ENCODE peak calls at places on chromosome 14, in nine cellular contexts. L is CD8-positive, alpha-beta memory T cell; Y is right atrium auricular region; E is thyroid gland; Z is suprapubic skin; D is sigmoid colon; K is CD4-positive, CD25-positive, alpha-beta regulatory T cell; G is DND-41; S is neural progenitor cell. X is an unnamed sample.

GRCh38 chr14:29724991-29725390 is 202.7 kb downstream of the PRKD1 start:
- DNase-seq in L (no peak), Y (no peak), E (no peak), Z (no peak), D (no peak), K (no peak), G (no peak), S (peak; percentile 50), X (no peak)

GRCh38 chr14:65268594-65268993 is 143.9 kb upstream of the FUT8 start:
- DNase-seq in L (no peak), Y (no peak), E (no peak), Z (no peak), D (no peak), K (no peak), G (no peak), S (no peak), X (no peak)

GRCh38 chr14:22106700-22107697 is 433.4 kb upstream of the OR4E1 start:
- DNase-seq in L (no peak), Y (no peak), E (no peak), Z (no peak), D (no peak), K (no peak), G (no peak), S (no peak), X (no peak)

GRCh38 chr14:23633160-23633701 is 2.9 kb upstream of the DHRS2 start:
- DNase-seq in L (no peak), Y (no peak), E (no peak), Z (no peak), D (no peak), K (no peak), G (no peak), S (peak; percentile 11), X (no peak)

GRCh38 chr14:33618361-33619095 is 332.3 kb downstream of the EGLN3 start:
- DNase-seq in L (no peak), Y (no peak), E (no peak), Z (no peak), D (no peak), K (no peak), G (no peak), S (no peak), X (no peak)

GRCh38 chr14:64755661-64756265 is 51.5 kb downstream of the PLEKHG3 start:
- DNase-seq in L (peak; percentile 78), Y (no peak), E (no peak), Z (no peak), D (no peak), K (peak; percentile 52), G (peak; percentile 16), S (no peak), X (peak; percentile 40)

GRCh38 chr14:22918519-22918808 is 485 bp downstream of the RBM23 start:
- DNase-seq in L (no peak), Y (no peak), E (no peak), Z (peak; percentile 70), D (no peak), K (no peak), G (no peak), S (no peak), X (no peak)

GRCh38 chr14:96203116-96203515 is 1.5 kb upstream of the BDKRB2 start:
- DNase-seq in L (no peak), Y (no peak), E (no peak), Z (no peak), D (no peak), K (no peak), G (no peak), S (no peak), X (no peak)

GRCh38 chr14:36271939-36272907 is 48.2 kb downstream of the MBIP start:
- DNase-seq in L (no peak), Y (no peak), E (peak; percentile 57), Z (no peak), D (no peak), K (no peak), G (no peak), S (no peak), X (no peak)

GRCh38 chr14:74507796-74508195 is 14.2 kb downstream of the ISCA2 start:
- DNase-seq in L (no peak), Y (no peak), E (peak; percentile 41), Z (no peak), D (peak; percentile 36), K (no peak), G (no peak), S (no peak), X (no peak)

GRCh38 chr14:98907271-98907670 is 364.7 kb downstream of the BCL11B start:
- DNase-seq in L (no peak), Y (no peak), E (no peak), Z (no peak), D (no peak), K (no peak), G (no peak), S (no peak), X (no peak)

GRCh38 chr14:98903371-98903770 is 368.6 kb downstream of the BCL11B start:
- DNase-seq in L (no peak), Y (no peak), E (peak; percentile 22), Z (no peak), D (no peak), K (no peak), G (no peak), S (no peak), X (no peak)

GRCh38 chr14:98904677-98905076 is 367.3 kb downstream of the BCL11B start:
- DNase-seq in L (no peak), Y (no peak), E (no peak), Z (no peak), D (no peak), K (no peak), G (no peak), S (no peak), X (no peak)

GRCh38 chr14:98907981-98908544 is 363.9 kb downstream of the BCL11B start:
- DNase-seq in L (no peak), Y (no peak), E (no peak), Z (no peak), D (no peak), K (no peak), G (no peak), S (peak; percentile 24), X (no peak)

DNA sequence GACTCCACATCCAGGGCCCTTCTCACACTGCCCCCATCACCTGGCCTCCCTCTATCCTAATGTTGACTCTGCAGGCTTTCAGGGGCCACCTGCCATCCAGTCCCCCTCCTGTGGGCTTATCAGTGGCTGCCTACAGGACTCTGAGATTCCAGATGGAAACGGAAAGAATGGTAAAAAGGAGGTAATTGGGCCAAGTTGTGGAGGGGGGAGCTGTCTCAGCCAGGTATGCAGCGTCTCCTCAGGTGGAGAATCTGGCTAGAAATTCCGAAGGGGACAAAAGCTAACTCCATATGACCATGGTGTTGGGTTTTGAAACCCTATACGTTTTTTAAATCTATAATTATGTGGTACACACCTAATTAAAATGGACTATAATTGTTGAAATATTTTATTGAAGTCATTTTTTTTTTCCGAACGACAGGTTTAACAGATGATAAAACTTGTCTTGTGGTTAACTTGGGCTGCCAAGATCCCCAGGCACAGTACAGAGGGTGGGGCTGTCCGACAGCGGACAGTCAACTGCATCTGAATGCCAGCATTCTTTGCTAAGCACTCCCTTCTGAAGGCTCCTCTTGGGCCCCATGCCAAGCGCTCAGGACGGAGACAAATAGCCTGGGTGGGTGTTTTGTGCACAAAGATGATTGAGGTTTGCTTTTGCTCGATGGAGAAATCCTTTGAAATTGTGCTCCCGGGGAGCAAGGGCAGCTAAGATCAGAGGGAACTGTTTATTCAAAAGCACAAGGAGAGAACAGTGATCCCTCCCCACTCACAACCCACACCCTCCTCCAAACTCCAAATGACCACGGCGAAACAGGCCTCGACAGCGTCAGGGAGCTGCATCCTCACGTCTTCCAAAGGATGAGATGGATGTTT is 365.6 kb downstream of the BCL11B start:
- DNase-seq in L (no peak), Y (no peak), E (peak; percentile 73), Z (peak; percentile 81), D (no peak), K (no peak), G (no peak), S (peak; percentile 33), X (no peak)
- H3K4me1 ChIP-seq in L (no peaks in the 10 kb centered on the region), Y (no peaks in the 10 kb centered on the region), E (peaks cover 10% of the 10 kb centered on the region), Z (peaks cover 51% of the 10 kb centered on the region), D (peaks cover 8% of the 10 kb centered on the region), K (no peaks in the 10 kb centered on the region), G (peaks cover 5% of the 10 kb centered on the region), S (peaks cover 24% of the 10 kb centered on the region), X (no peaks in the 10 kb centered on the region)

DNA sequence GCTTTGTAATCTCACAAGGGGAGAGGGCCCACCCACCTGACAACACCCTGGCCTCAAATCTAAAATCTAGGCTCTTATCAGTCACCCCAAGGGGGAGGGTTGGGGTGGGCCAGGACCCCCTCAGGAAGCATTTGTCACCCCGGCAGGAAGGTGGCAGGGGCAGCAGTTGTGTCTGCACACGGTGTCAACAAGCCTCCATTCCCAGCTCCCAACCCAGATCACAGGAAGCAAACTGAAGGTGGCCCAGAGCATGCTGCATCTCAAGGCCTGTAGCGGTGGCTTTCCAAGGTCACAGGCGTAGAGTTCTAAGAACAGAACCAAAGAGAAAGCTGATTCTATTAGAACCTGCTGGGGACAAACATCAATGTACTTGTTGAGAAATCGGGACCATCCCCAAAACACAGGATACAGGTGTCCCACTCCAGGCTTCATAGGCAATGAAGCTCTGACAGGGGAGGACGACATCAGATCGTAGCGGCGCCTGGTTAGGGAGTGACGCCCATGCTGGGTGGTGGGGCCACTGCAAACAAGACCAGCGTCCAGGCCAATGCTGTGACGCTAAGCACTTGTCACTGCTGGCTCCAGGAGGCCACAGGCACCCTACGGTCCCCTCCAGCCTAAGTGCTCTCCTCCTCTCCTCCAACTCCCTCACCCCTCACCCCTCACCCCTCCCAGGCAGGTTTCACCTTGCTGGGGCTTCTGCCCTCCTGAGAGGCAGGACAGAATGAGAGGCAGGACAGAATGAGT is 52.9 kb downstream of the CCDC88C start:
- DNase-seq in L (no peak), Y (no peak), E (no peak), Z (no peak), D (no peak), K (no peak), G (no peak), S (no peak), X (no peak)
- H3K27ac ChIP-seq in L (no peak overlapping the region), Y (no peak overlapping the region), E (no peak overlapping the region), Z (no peak overlapping the region), D (no peak overlapping the region), K (peak overlapping the region; percentile 92), G (peak overlapping the region; percentile 28), S (no peak overlapping the region), X (no peak overlapping the region)

DNA sequence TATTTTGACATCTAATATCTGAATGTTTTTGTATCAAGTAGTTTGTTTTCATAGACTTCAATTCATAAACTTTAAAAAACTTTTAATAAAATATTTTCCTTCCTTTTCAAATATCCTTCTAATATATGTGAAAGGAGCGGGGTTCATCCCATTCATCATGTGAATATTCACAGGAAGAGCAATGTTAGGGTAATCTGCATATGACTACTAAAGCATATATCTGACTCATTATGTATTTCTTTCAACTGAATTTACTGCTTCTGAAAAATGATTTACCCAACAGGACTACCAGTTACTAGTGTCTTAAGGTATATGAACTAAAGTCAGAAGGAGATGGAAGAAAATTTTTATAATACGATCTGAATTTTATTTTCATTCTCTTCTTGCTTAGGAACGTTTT is 30.5 kb downstream of the DHRS7 start:
- DNase-seq in L (no peak), Y (no peak), E (no peak), Z (no peak), D (no peak), K (no peak), G (no peak), S (no peak), X (no peak)
- H3K4me3 ChIP-seq in L (no peak overlapping the region), Y (no peak overlapping the region), E (no peak overlapping the region), Z (no peak overlapping the region), D (no peak overlapping the region), K (no peak overlapping the region), G (no peak overlapping the region), S (no peak overlapping the region), X (no peak overlapping the region)

DNA sequence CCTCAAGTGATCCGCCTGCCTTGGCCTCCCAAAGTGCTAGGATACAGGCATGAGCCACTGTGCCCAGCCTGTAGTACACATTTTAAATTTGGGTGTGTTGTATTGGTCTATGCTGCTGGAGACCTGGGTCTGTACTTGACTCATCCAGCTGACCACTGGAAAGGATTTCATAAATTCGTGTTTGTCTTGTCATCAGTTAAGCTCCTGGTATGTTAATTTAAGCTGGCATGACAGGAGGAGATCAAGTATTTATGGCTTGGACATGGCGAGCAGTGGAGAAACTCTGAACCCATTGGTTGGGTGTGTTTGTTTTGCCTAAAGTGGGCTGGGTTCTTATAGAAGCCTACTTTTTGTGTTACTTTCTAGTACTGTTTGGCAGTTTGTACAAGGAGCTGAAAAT is 24.2 kb downstream of the YY1 start:
- DNase-seq in L (no peak), Y (no peak), E (no peak), Z (no peak), D (no peak), K (no peak), G (no peak), S (no peak), X (no peak)
- H3K4me1 ChIP-seq in L (peaks cover 63% of the 10 kb centered on the region), Y (peaks cover 42% of the 10 kb centered on the region), E (peaks cover 22% of the 10 kb centered on the region), Z (peaks cover 10% of the 10 kb centered on the region), D (peaks cover 34% of the 10 kb centered on the region), K (peaks cover 53% of the 10 kb centered on the region), G (no peaks in the 10 kb centered on the region), S (no peaks in the 10 kb centered on the region), X (peaks cover 56% of the 10 kb centered on the region)